ENCODE peak calls at places on chromosomes 11 and 22, in eight cellular contexts. P is heart right ventricle, Z is hepatocyte, I is thyroid gland, C is endodermal cell, M is lower lobe of right lung, Q is endothelial cell of umbilical vein, G is GM23338. K is an unnamed sample.

GRCh38 chr11:74325649-74326645 is 14.5 kb upstream of the P4HA3 start:
- DNase-seq in P (peak), Z (peak), I (peak), C (no peak), M (peak), Q (peak), G (no peak), K (no peak)

GRCh38 chr11:120340529-120340928 is 4.3 kb downstream of the ARHGEF12 start:
- DNase-seq in P (no peak), Z (no peak), I (no peak), C (no peak), M (no peak), Q (peak), G (no peak), K (no peak)

GRCh38 chr11:130464289-130464812 is 15.9 kb downstream of the ADAMTS15 start:
- DNase-seq in P (no peak), Z (no peak), I (no peak), C (no peak), M (no peak), Q (no peak), G (no peak), K (no peak)

GRCh38 chr11:97965849-97966646 is 1054.7 kb upstream of the CNTN5 start:
- DNase-seq in P (no peak), Z (no peak), I (no peak), C (no peak), M (no peak), Q (peak), G (no peak), K (no peak)

GRCh38 chr11:121032546-121032945 is 8.6 kb downstream of the TBCEL start:
- DNase-seq in P (no peak), Z (no peak), I (no peak), C (no peak), M (no peak), Q (no peak), G (no peak), K (no peak)

GRCh38 chr22:20241579-20242392 is 26.3 kb downstream of the RTN4R start:
- DNase-seq in P (no peak), Z (no peak), I (no peak), C (no peak), M (no peak), Q (no peak), G (no peak), K (peak)

GRCh38 chr11:118175600-118176399 is 639 bp downstream of the SCN2B start:
- DNase-seq in P (no peak), Z (no peak), I (no peak), C (no peak), M (no peak), Q (no peak), G (no peak), K (no peak)

GRCh38 chr22:50269573-50270301 is 443 bp downstream of the MAPK11 start:
- DNase-seq in P (peak), Z (peak), I (peak), C (peak), M (no peak), Q (peak), G (no peak), K (no peak)

GRCh38 chr11:60530454-60530853 is 15.3 kb downstream of the MS4A13 start:
- DNase-seq in P (no peak), Z (no peak), I (no peak), C (no peak), M (no peak), Q (no peak), G (no peak), K (no peak)

GRCh38 chr11:35943294-35943693 is 568 bp upstream of the LDLRAD3 start:
- DNase-seq in P (no peak), Z (no peak), I (peak), C (no peak), M (no peak), Q (no peak), G (peak), K (no peak)

GRCh38 chr11:65316311-65316978 is 1.8 kb downstream of the CDC42EP2 start:
- DNase-seq in P (peak), Z (peak), I (no peak), C (peak), M (peak), Q (peak), G (peak), K (peak)

GRCh38 chr22:19120829-19121630 is 1.2 kb downstream of the DGCR2 start:
- DNase-seq in P (peak), Z (peak), I (peak), C (peak), M (peak), Q (no peak), G (peak), K (peak)

GRCh38 chr11:128559496-128560103 is 27.8 kb downstream of the ETS1 start:
- DNase-seq in P (no peak), Z (no peak), I (no peak), C (no peak), M (no peak), Q (no peak), G (no peak), K (no peak)

GRCh38 chr22:44329179-44329796 is 16.5 kb upstream of the SHISAL1 start:
- DNase-seq in P (no peak), Z (no peak), I (no peak), C (no peak), M (no peak), Q (no peak), G (no peak), K (no peak)

GRCh38 chr22:28728002-28728401 is 13.6 kb downstream of the CHEK2 start:
- DNase-seq in P (no peak), Z (no peak), I (no peak), C (no peak), M (no peak), Q (no peak), G (no peak), K (no peak)

GRCh38 chr22:26367402-26368245 is 61.4 kb upstream of the ASPHD2 start:
- DNase-seq in P (peak), Z (peak), I (peak), C (peak), M (no peak), Q (peak), G (peak), K (no peak)

GRCh38 chr11:86162257-86162656 is 82.3 kb upstream of the EED start:
- DNase-seq in P (peak), Z (peak), I (peak), C (no peak), M (peak), Q (peak), G (no peak), K (no peak)

GRCh38 chr22:50191041-50191740 is 5.5 kb downstream of the TRABD start:
- DNase-seq in P (no peak), Z (no peak), I (no peak), C (no peak), M (peak), Q (no peak), G (no peak), K (no peak)

GRCh38 chr22:31425331-31426050 is 26.1 kb downstream of the DRG1 start:
- DNase-seq in P (no peak), Z (no peak), I (no peak), C (no peak), M (no peak), Q (no peak), G (no peak), K (no peak)

GRCh38 chr11:48096588-48097525 is 116.5 kb downstream of the PTPRJ start:
- DNase-seq in P (no peak), Z (no peak), I (no peak), C (peak), M (no peak), Q (no peak), G (peak), K (no peak)

GRCh38 chr11:105466582-105467228 is 143.2 kb upstream of the GRIA4 start:
- DNase-seq in P (no peak), Z (peak), I (peak), C (no peak), M (no peak), Q (peak), G (no peak), K (no peak)

GRCh38 chr11:70315726-70316125 is 45.2 kb downstream of the PPFIA1 start:
- DNase-seq in P (no peak), Z (no peak), I (no peak), C (no peak), M (no peak), Q (peak), G (no peak), K (no peak)

GRCh38 chr11:65973439-65974110 is 12.0 kb downstream of the SART1 start:
- DNase-seq in P (no peak), Z (no peak), I (no peak), C (no peak), M (no peak), Q (no peak), G (no peak), K (no peak)

GRCh38 chr22:38859581-38860290 is 12.3 kb downstream of the CBX6 start:
- DNase-seq in P (no peak), Z (no peak), I (no peak), C (no peak), M (no peak), Q (no peak), G (no peak), K (no peak)

GRCh38 chr11:110463153-110463552 is 33.4 kb downstream of the FDX1 start:
- DNase-seq in P (peak), Z (peak), I (peak), C (peak), M (peak), Q (peak), G (peak), K (peak)

GRCh38 chr22:39312410-39312809 is 7.0 kb downstream of the RPL3 start:
- DNase-seq in P (no peak), Z (no peak), I (no peak), C (peak), M (no peak), Q (no peak), G (no peak), K (no peak)

GRCh38 chr11:76629133-76629852 is 41.3 kb downstream of the LRRC32 start:
- DNase-seq in P (peak), Z (no peak), I (peak), C (no peak), M (peak), Q (peak), G (no peak), K (peak)

GRCh38 chr11:82683029-82683428 is 50.6 kb downstream of the FAM181B start:
- DNase-seq in P (no peak), Z (no peak), I (no peak), C (peak), M (no peak), Q (no peak), G (peak), K (no peak)

GRCh38 chr22:43004362-43005035 is 10.4 kb downstream of the PACSIN2 start:
- DNase-seq in P (no peak), Z (peak), I (no peak), C (no peak), M (peak), Q (no peak), G (no peak), K (peak)

GRCh38 chr22:27983361-27983791 is 64.3 kb upstream of the PITPNB start:
- DNase-seq in P (no peak), Z (no peak), I (no peak), C (no peak), M (no peak), Q (no peak), G (no peak), K (no peak)

GRCh38 chr11:299951-300735 is 817 bp upstream of the IFITM5 start:
- DNase-seq in P (no peak), Z (peak), I (no peak), C (peak), M (peak), Q (no peak), G (peak), K (no peak)

GRCh38 chr11:5564259-5565019 is 16.1 kb upstream of the OR52H1 start:
- DNase-seq in P (no peak), Z (no peak), I (no peak), C (no peak), M (no peak), Q (no peak), G (no peak), K (no peak)

GRCh38 chr11:129814244-129814992 is 1.2 kb upstream of the TMEM45B start:
- DNase-seq in P (no peak), Z (no peak), I (no peak), C (peak), M (no peak), Q (no peak), G (peak), K (no peak)

GRCh38 chr22:43106302-43106701 is 4.2 kb upstream of the BIK start:
- DNase-seq in P (no peak), Z (no peak), I (no peak), C (no peak), M (no peak), Q (no peak), G (no peak), K (no peak)

GRCh38 chr11:90476442-90477007 is 253.7 kb upstream of the CHORDC1 start:
- DNase-seq in P (peak), Z (peak), I (peak), C (peak), M (no peak), Q (peak), G (peak), K (no peak)

GRCh38 chr22:45930324-45930723 is 46.6 kb downstream of the WNT7B start:
- DNase-seq in P (no peak), Z (no peak), I (no peak), C (no peak), M (no peak), Q (no peak), G (no peak), K (no peak)

DNA sequence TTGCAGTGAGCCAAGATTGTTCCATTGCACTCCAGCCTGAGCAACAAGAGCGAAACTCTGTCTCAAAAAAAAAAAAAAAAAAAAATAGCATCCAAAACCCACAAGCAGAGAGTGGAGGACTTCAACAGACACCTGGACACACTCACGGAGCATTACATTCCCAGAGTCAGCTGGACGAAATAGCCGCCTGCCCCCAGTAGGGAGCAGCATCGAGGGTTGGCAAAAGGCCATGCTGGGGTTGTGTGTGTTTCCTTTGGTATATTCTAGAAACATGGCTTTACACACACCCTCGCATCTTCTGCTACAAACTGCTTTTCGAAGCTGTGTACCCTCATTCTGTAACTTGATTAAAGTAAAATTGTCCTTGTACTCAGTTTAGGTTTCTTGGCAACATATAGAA is 5.3 kb downstream of the ADA2 start:
- DNase-seq in P (peak), Z (peak), I (peak), C (peak), M (peak), Q (peak), G (peak), K (no peak)
- TF ChIP-seq CTCF in P (peak), Z (peak), I (no peak), C (peak), M (peak), Q (peak), G (peak), K (peak)

DNA sequence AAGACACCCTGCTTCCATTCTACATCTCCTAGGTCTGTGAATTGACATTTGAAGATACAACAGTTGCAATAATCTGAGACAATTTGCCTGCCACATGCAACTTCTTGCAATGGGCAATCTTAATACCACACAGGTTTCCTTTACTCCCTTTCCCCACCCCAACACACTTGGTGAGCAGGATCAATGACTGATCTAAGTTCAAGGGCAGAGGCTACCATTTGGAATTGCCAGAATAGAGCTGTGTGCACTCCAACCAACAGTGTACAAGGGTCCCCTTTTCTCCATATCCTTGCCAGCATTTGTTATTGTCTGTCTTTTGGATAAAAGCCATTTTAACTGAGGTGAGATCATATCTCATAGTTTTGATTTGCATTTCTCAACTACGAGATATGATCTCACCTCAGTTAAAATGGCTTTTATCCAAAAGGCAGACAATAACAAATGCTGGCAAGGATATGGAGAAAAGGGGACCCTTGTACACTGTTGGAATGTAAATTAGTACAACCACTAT is 2.9 kb upstream of the NNMT start:
- DNase-seq in P (no peak), Z (no peak), I (no peak), C (no peak), M (no peak), Q (peak), G (no peak), K (no peak)
- H3K27ac ChIP-seq in P (peak), Z (no peak), I (peak), C (no peak), M (peak), Q (peak), G (no peak), K (peak)

DNA sequence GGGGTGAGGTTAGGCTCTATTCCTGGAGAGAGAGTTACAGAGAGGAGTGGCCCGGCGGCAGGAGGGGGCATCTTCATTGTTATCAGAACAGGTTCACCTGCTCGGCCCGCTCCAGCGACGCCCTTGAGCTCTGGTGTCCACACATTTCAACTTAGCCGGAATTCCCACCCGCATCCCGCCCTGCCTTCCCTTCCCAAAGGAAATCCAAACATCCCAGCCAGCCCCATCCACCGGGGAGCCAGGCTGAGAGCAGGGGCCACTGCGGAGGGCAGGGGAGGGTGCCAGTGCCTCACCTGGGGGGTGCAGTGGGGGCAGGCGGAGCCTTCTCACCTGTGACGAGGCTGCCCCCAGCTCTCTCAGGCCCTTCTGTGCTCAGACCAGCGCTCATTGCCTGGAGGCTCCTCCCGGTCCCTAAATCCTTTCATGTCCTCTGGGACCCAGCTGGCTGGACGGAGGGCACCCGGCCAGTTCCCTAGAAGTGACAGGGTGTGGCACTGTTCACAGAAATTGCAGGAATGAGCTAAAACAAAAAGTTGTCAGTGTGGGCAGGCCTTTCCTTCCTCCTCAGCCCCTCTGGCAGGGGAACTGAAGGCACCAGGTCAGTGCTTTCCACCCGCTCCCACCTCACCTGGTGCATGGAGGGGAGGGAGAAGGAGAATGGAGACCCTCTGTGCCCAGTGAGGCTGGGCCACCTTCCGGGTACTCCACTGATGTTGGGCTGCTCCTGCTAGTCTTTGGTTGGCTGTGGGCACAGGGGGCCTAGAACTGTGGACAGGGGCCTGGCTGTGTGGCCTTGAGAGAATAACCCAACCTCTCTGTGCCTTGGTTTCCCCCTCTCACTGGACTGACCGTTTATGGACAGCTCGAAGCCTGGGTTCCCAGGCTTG is 2.2 kb upstream of the MRGPRG start:
- DNase-seq in P (peak), Z (no peak), I (peak), C (peak), M (peak), Q (no peak), G (no peak), K (no peak)
- TF ChIP-seq CTCF in P (no peak), Z (no peak), I (no peak), C (no peak), M (no peak), Q (no peak), G (no peak), K (no peak)

DNA sequence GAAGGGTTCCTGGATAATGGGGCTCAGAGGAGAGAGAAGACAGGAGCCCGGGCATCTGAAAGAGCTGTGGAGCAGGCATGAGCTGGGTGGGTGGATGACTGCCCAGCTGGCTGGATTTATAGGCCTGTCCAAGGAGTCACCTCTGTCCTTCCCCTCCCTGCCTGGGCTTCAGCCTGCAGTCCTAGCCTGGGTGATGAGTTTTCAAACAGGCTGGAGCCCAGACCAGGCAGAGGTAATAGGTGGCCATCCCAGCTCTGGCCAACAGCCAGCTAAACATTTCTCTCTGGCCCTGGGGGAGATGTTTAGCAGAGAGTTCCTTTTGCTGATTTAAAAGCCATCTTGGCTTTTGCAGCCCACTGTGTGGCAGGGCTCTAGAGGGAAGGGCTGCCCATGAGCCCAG is 5.4 kb downstream of the C11orf96 start:
- DNase-seq in P (no peak), Z (no peak), I (no peak), C (no peak), M (no peak), Q (no peak), G (no peak), K (no peak)
- H3K27ac ChIP-seq in P (peak), Z (no peak), I (no peak), C (no peak), M (no peak), Q (no peak), G (no peak), K (no peak)

GRCh38 chr11:1565904-1566247 is 6.2 kb downstream of the DUSP8 start:
- DNase-seq in P (no peak), Z (no peak), I (no peak), C (no peak), M (no peak), Q (no peak), G (no peak), K (no peak)

GRCh38 chr11:1567721-1568100 is 4.4 kb downstream of the DUSP8 start:
- DNase-seq in P (no peak), Z (no peak), I (no peak), C (no peak), M (no peak), Q (no peak), G (no peak), K (no peak)

GRCh38 chr11:1565173-1565903 is 6.7 kb downstream of the DUSP8 start:
- DNase-seq in P (no peak), Z (no peak), I (no peak), C (no peak), M (no peak), Q (no peak), G (no peak), K (peak)

GRCh38 chr11:1567052-1567720 is 4.9 kb downstream of the DUSP8 start:
- DNase-seq in P (no peak), Z (no peak), I (no peak), C (no peak), M (no peak), Q (no peak), G (no peak), K (peak)

GRCh38 chr11:1566381-1567051 is 5.6 kb downstream of the DUSP8 start:
- DNase-seq in P (no peak), Z (peak), I (no peak), C (no peak), M (no peak), Q (no peak), G (no peak), K (no peak)
- TF ChIP-seq CTCF in P (no peak), Z (no peak), I (no peak), C (peak), M (no peak), Q (no peak), G (peak), K (no peak)

GRCh38 chr11:1786466-1786865 is 22.7 kb upstream of the CTSD start:
- DNase-seq in P (no peak), Z (no peak), I (no peak), C (no peak), M (no peak), Q (no peak), G (no peak), K (no peak)
- H3K27ac ChIP-seq in P (no peak), Z (no peak), I (no peak), C (no peak), M (no peak), Q (no peak), G (no peak), K (no peak)

DNA sequence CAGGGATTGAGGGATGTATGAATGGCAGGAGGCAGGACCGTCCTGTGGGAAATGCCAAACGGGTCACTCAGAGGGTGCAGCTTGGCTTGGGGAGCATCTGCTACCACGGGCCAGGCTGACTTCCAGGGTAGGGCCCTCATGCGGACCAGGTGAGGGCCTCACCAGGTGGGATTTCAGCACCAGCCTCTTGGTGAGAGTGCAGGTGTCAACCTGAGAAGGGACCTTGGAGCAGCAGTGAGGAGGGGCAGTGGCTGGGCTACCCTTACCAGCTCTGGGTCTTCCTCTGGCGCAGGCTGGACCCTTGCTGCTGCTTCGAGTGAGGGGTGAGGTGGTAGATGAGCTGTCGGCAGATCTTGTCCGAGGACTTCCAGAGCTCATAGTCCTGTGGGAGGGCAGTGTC is 4.9 kb downstream of the LRRC75B start:
- DNase-seq in P (no peak), Z (no peak), I (no peak), C (no peak), M (no peak), Q (no peak), G (no peak), K (no peak)
- TF ChIP-seq CTCF in P (no peak), Z (no peak), I (no peak), C (no peak), M (no peak), Q (no peak), G (no peak), K (no peak)

K was measured in upper lobe of left lung.